ENCODE peak calls at places on chromosomes 11 and 22, in six cellular contexts. One of them, this sample, is unnamed.

GRCh38 chr22:42907404-42908081 is 50.5 kb upstream of the ARFGAP3 start:
- DNase-seq in lower lobe of right lung: peak
- DNase-seq in left lung: no peak
- DNase-seq in OCI-LY7: no peak
- DNase-seq in AG09309: no peak
- DNase-seq in astrocyte of the spinal cord: no peak
- DNase-seq in this sample: peak

GRCh38 chr22:50209893-50210292 is 9.1 kb downstream of the SELENOO start:
- DNase-seq in lower lobe of right lung: peak
- DNase-seq in left lung: peak
- DNase-seq in OCI-LY7: peak
- DNase-seq in AG09309: no peak
- DNase-seq in astrocyte of the spinal cord: peak
- DNase-seq in this sample: peak

GRCh38 chr22:37279469-37279868 is 2.8 kb upstream of the CYTH4 start:
- DNase-seq in lower lobe of right lung: no peak
- DNase-seq in left lung: no peak
- DNase-seq in OCI-LY7: peak
- DNase-seq in AG09309: no peak
- DNase-seq in astrocyte of the spinal cord: peak
- DNase-seq in this sample: no peak

GRCh38 chr11:15988693-15989231 is 367.6 kb downstream of the SOX6 start:
- DNase-seq in lower lobe of right lung: no peak
- DNase-seq in left lung: no peak
- DNase-seq in OCI-LY7: no peak
- DNase-seq in AG09309: no peak
- DNase-seq in astrocyte of the spinal cord: no peak
- DNase-seq in this sample: no peak

GRCh38 chr22:49585695-49586243 is 241.9 kb downstream of the BRD1 start:
- DNase-seq in lower lobe of right lung: peak
- DNase-seq in left lung: peak
- DNase-seq in OCI-LY7: no peak
- DNase-seq in AG09309: no peak
- DNase-seq in astrocyte of the spinal cord: no peak
- DNase-seq in this sample: no peak

GRCh38 chr11:64741393-64742086 is 2.4 kb downstream of the RASGRP2 start:
- DNase-seq in lower lobe of right lung: no peak
- DNase-seq in left lung: peak
- DNase-seq in OCI-LY7: no peak
- DNase-seq in AG09309: no peak
- DNase-seq in astrocyte of the spinal cord: no peak
- DNase-seq in this sample: no peak

GRCh38 chr22:20165421-20165820 is 14.6 kb upstream of the CCDC188 start:
- DNase-seq in lower lobe of right lung: no peak
- DNase-seq in left lung: no peak
- DNase-seq in OCI-LY7: no peak
- DNase-seq in AG09309: no peak
- DNase-seq in astrocyte of the spinal cord: no peak
- DNase-seq in this sample: no peak

GRCh38 chr11:12253843-12254281 is 123.5 kb upstream of the PARVA start:
- DNase-seq in lower lobe of right lung: no peak
- DNase-seq in left lung: no peak
- DNase-seq in OCI-LY7: no peak
- DNase-seq in AG09309: no peak
- DNase-seq in astrocyte of the spinal cord: no peak
- DNase-seq in this sample: no peak

GRCh38 chr11:61599968-61600710 is 19.3 kb upstream of the SYT7 start:
- DNase-seq in lower lobe of right lung: no peak
- DNase-seq in left lung: no peak
- DNase-seq in OCI-LY7: no peak
- DNase-seq in AG09309: no peak
- DNase-seq in astrocyte of the spinal cord: no peak
- DNase-seq in this sample: no peak

GRCh38 chr22:44147821-44148574 is 32.7 kb upstream of the PARVG start:
- DNase-seq in lower lobe of right lung: no peak
- DNase-seq in left lung: no peak
- DNase-seq in OCI-LY7: no peak
- DNase-seq in AG09309: peak
- DNase-seq in astrocyte of the spinal cord: peak
- DNase-seq in this sample: no peak

GRCh38 chr11:23897453-23898289 is 599.2 kb upstream of the LUZP2 start:
- DNase-seq in lower lobe of right lung: no peak
- DNase-seq in left lung: no peak
- DNase-seq in OCI-LY7: no peak
- DNase-seq in AG09309: peak
- DNase-seq in astrocyte of the spinal cord: peak
- DNase-seq in this sample: peak

GRCh38 chr11:62266558-62266957 is 3.4 kb upstream of the SCGB2A2 start:
- DNase-seq in lower lobe of right lung: no peak
- DNase-seq in left lung: no peak
- DNase-seq in OCI-LY7: no peak
- DNase-seq in AG09309: no peak
- DNase-seq in astrocyte of the spinal cord: no peak
- DNase-seq in this sample: peak

GRCh38 chr22:37045958-37046357 is 5.6 kb upstream of the KCTD17 start:
- DNase-seq in lower lobe of right lung: no peak
- DNase-seq in left lung: no peak
- DNase-seq in OCI-LY7: peak
- DNase-seq in AG09309: no peak
- DNase-seq in astrocyte of the spinal cord: peak
- DNase-seq in this sample: peak

GRCh38 chr22:41048791-41049717 is 43.3 kb upstream of the EP300 start:
- DNase-seq in lower lobe of right lung: peak
- DNase-seq in left lung: peak
- DNase-seq in OCI-LY7: no peak
- DNase-seq in AG09309: peak
- DNase-seq in astrocyte of the spinal cord: peak
- DNase-seq in this sample: no peak

GRCh38 chr11:57330029-57330428 is 5.3 kb upstream of the TNKS1BP1 start:
- DNase-seq in lower lobe of right lung: no peak
- DNase-seq in left lung: no peak
- DNase-seq in OCI-LY7: no peak
- DNase-seq in AG09309: no peak
- DNase-seq in astrocyte of the spinal cord: no peak
- DNase-seq in this sample: no peak

GRCh38 chr11:63877658-63878241 is 38.8 kb downstream of the MARK2 start:
- DNase-seq in lower lobe of right lung: no peak
- DNase-seq in left lung: no peak
- DNase-seq in OCI-LY7: no peak
- DNase-seq in AG09309: no peak
- DNase-seq in astrocyte of the spinal cord: no peak
- DNase-seq in this sample: no peak

GRCh38 chr11:119101367-119101758 is 290 bp downstream of the DPAGT1 start:
- DNase-seq in lower lobe of right lung: no peak
- DNase-seq in left lung: peak
- DNase-seq in OCI-LY7: peak
- DNase-seq in AG09309: no peak
- DNase-seq in astrocyte of the spinal cord: no peak
- DNase-seq in this sample: no peak

GRCh38 chr11:41245184-41245583 is 214.3 kb downstream of the LRRC4C start:
- DNase-seq in lower lobe of right lung: no peak
- DNase-seq in left lung: peak
- DNase-seq in OCI-LY7: no peak
- DNase-seq in AG09309: no peak
- DNase-seq in astrocyte of the spinal cord: no peak
- DNase-seq in this sample: no peak

GRCh38 chr11:47991894-47992293 is 11.5 kb downstream of the PTPRJ start:
- DNase-seq in lower lobe of right lung: no peak
- DNase-seq in left lung: no peak
- DNase-seq in OCI-LY7: no peak
- DNase-seq in AG09309: no peak
- DNase-seq in astrocyte of the spinal cord: no peak
- DNase-seq in this sample: no peak

GRCh38 chr22:48268771-48269552 is 1506.5 kb downstream of the TBC1D22A start:
- DNase-seq in lower lobe of right lung: peak
- DNase-seq in left lung: peak
- DNase-seq in OCI-LY7: no peak
- DNase-seq in AG09309: no peak
- DNase-seq in astrocyte of the spinal cord: no peak
- DNase-seq in this sample: no peak

GRCh38 chr11:78514922-78515502 is 59.7 kb downstream of the NARS2 start:
- DNase-seq in lower lobe of right lung: no peak
- DNase-seq in left lung: no peak
- DNase-seq in OCI-LY7: no peak
- DNase-seq in AG09309: no peak
- DNase-seq in astrocyte of the spinal cord: no peak
- DNase-seq in this sample: no peak

GRCh38 chr11:2759228-2760195 is 59.7 kb upstream of the KCNQ1OT1 start:
- DNase-seq in lower lobe of right lung: peak
- DNase-seq in left lung: peak
- DNase-seq in OCI-LY7: no peak
- DNase-seq in AG09309: no peak
- DNase-seq in astrocyte of the spinal cord: no peak
- DNase-seq in this sample: no peak

GRCh38 chr11:109668973-109669634 is 247.1 kb downstream of the C11orf87 start:
- DNase-seq in lower lobe of right lung: no peak
- DNase-seq in left lung: no peak
- DNase-seq in OCI-LY7: no peak
- DNase-seq in AG09309: peak
- DNase-seq in astrocyte of the spinal cord: no peak
- DNase-seq in this sample: peak

GRCh38 chr11:117392001-117392690 is 64.5 kb downstream of the CEP164 start:
- DNase-seq in lower lobe of right lung: no peak
- DNase-seq in left lung: no peak
- DNase-seq in OCI-LY7: no peak
- DNase-seq in AG09309: no peak
- DNase-seq in astrocyte of the spinal cord: no peak
- DNase-seq in this sample: no peak

GRCh38 chr11:109150603-109151002 is 271.4 kb upstream of the C11orf87 start:
- DNase-seq in lower lobe of right lung: no peak
- DNase-seq in left lung: no peak
- DNase-seq in OCI-LY7: no peak
- DNase-seq in AG09309: no peak
- DNase-seq in astrocyte of the spinal cord: no peak
- DNase-seq in this sample: no peak

GRCh38 chr11:120907971-120908370 is 115.9 kb upstream of the TBCEL start:
- DNase-seq in lower lobe of right lung: no peak
- DNase-seq in left lung: no peak
- DNase-seq in OCI-LY7: no peak
- DNase-seq in AG09309: no peak
- DNase-seq in astrocyte of the spinal cord: no peak
- DNase-seq in this sample: no peak
- H3K4me3 ChIP-seq in lower lobe of right lung: no peak
- H3K4me3 ChIP-seq in left lung: no peak
- H3K4me3 ChIP-seq in OCI-LY7: no peak
- H3K4me3 ChIP-seq in AG09309: no peak
- H3K4me3 ChIP-seq in astrocyte of the spinal cord: no peak
- H3K4me3 ChIP-seq in this sample: no peak

DNA sequence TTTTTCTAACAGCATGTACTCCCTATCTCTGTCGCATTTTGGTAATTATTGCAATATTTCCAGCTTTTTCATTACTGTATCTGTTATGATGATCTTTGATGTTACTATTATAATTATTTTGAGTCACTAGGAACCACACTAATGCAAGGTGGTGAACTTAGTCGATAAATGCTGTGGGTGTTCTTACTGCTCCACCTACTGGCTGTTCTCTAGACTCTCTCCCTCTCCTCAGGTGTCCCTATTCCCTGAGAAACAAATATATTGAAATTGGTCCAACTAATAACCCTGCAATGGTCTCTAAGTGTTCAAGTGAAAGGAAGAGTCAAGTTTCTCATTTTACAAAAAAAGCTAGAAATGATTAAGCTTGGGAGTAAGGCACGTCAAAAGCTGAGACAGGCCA is 10.5 kb downstream of the ARL14EP start:
- DNase-seq in lower lobe of right lung: no peak
- DNase-seq in left lung: no peak
- DNase-seq in OCI-LY7: peak
- DNase-seq in AG09309: no peak
- DNase-seq in astrocyte of the spinal cord: no peak
- DNase-seq in this sample: peak
- TF ChIP-seq CTCF in lower lobe of right lung: peak
- TF ChIP-seq CTCF in left lung: no peak
- TF ChIP-seq CTCF in OCI-LY7: peak
- TF ChIP-seq CTCF in AG09309: peak
- TF ChIP-seq CTCF in astrocyte of the spinal cord: peak
- TF ChIP-seq CTCF in this sample: peak

GRCh38 chr11:107825875-107826274 is 32.7 kb downstream of the SLC35F2 start:
- DNase-seq in lower lobe of right lung: no peak
- DNase-seq in left lung: no peak
- DNase-seq in OCI-LY7: no peak
- DNase-seq in AG09309: no peak
- DNase-seq in astrocyte of the spinal cord: no peak
- DNase-seq in this sample: no peak
- H3K4me3 ChIP-seq in lower lobe of right lung: no peak
- H3K4me3 ChIP-seq in left lung: no peak
- H3K4me3 ChIP-seq in OCI-LY7: no peak
- H3K4me3 ChIP-seq in AG09309: no peak
- H3K4me3 ChIP-seq in astrocyte of the spinal cord: no peak
- H3K4me3 ChIP-seq in this sample: no peak

GRCh38 chr22:39308614-39309363 is 10.6 kb downstream of the RPL3 start:
- DNase-seq in lower lobe of right lung: peak
- DNase-seq in left lung: no peak
- DNase-seq in OCI-LY7: no peak
- DNase-seq in AG09309: peak
- DNase-seq in astrocyte of the spinal cord: peak
- DNase-seq in this sample: peak
- TF ChIP-seq CTCF in lower lobe of right lung: no peak
- TF ChIP-seq CTCF in left lung: peak
- TF ChIP-seq CTCF in OCI-LY7: peak
- TF ChIP-seq CTCF in AG09309: peak
- TF ChIP-seq CTCF in astrocyte of the spinal cord: peak
- TF ChIP-seq CTCF in this sample: no peak

DNA sequence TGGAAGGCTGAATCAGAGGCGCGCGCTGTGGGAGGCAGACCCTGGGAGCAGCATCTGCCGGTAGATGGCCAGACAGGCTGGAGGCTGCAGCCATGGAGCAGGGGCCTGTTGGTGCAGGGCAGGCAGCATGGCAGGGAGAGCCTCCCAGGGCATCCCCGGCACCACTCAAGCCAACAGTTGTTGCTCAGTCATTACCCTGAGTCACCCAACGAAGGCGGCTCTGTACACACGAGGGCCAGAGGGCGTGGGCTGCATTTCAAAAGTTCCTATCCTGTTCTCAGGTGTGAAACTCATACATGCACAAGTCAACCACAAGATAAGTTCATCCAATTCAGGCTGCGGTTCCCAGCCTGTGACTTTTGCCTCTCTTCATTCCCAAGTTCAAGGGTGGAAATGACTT is 2.6 kb downstream of the ANO1 start:
- DNase-seq in lower lobe of right lung: no peak
- DNase-seq in left lung: peak
- DNase-seq in OCI-LY7: no peak
- DNase-seq in AG09309: no peak
- DNase-seq in astrocyte of the spinal cord: no peak
- DNase-seq in this sample: peak
- H3K4me3 ChIP-seq in lower lobe of right lung: no peak
- H3K4me3 ChIP-seq in left lung: no peak
- H3K4me3 ChIP-seq in OCI-LY7: no peak
- H3K4me3 ChIP-seq in AG09309: no peak
- H3K4me3 ChIP-seq in astrocyte of the spinal cord: no peak
- H3K4me3 ChIP-seq in this sample: no peak